ENCODE peak calls at places on chromosomes 2 and 18, in five cellular contexts. B, G, A, F and S are unnamed samples. For H3K4me1 and H3K9me3, the result is how much of the 10 kb centered on the place peaks cover.

GRCh38 chr18:22471546-22472131 is 53.9 kb upstream of the CTAGE1 start:
- DNase-seq in B (no peak), G (peak), A (peak), F (peak), S (peak)

GRCh38 chr2:161104054-161104553 is 56.1 kb upstream of the TANK start:
- DNase-seq in B (no peak), G (no peak), A (no peak), F (no peak), S (no peak)

GRCh38 chr2:71531522-71532047 is 78.2 kb downstream of the DYSF start:
- DNase-seq in B (no peak), G (no peak), A (no peak), F (no peak), S (no peak)

GRCh38 chr2:150484461-150484931 is 3.0 kb downstream of the RND3 start:
- DNase-seq in B (no peak), G (peak), A (no peak), F (peak), S (no peak)

GRCh38 chr2:12675352-12675795 is 41.4 kb upstream of the TRIB2 start:
- DNase-seq in B (no peak), G (no peak), A (no peak), F (no peak), S (no peak)

GRCh38 chr2:205769494-205769848 is 87.2 kb downstream of the NRP2 start:
- DNase-seq in B (no peak), G (no peak), A (no peak), F (peak), S (no peak)

GRCh38 chr18:8391068-8391467 is 218.2 kb upstream of the RAB12 start:
- DNase-seq in B (no peak), G (no peak), A (no peak), F (no peak), S (no peak)

GRCh38 chr2:8853406-8853805 is 16.0 kb upstream of the KIDINS220 start:
- DNase-seq in B (no peak), G (no peak), A (no peak), F (no peak), S (no peak)

GRCh38 chr2:207394203-207394741 is 135.5 kb upstream of the CREB1 start:
- DNase-seq in B (no peak), G (no peak), A (no peak), F (no peak), S (no peak)

GRCh38 chr18:13565228-13565627 is 161.1 kb downstream of the FAM210A start:
- DNase-seq in B (no peak), G (peak), A (no peak), F (no peak), S (no peak)

GRCh38 chr2:43889416-43889815 is 50.6 kb downstream of the ABCG8 start:
- DNase-seq in B (no peak), G (no peak), A (no peak), F (no peak), S (no peak)

GRCh38 chr2:189791338-189792042 is 7.2 kb downstream of the PMS1 start:
- DNase-seq in B (no peak), G (no peak), A (no peak), F (no peak), S (no peak)

GRCh38 chr2:104849618-104850097 is 4.3 kb upstream of the POU3F3 start:
- DNase-seq in B (no peak), G (peak), A (no peak), F (peak), S (no peak)

GRCh38 chr2:217872319-217872718 is 130.5 kb downstream of the TNS1 start:
- DNase-seq in B (no peak), G (no peak), A (no peak), F (no peak), S (no peak)

GRCh38 chr2:217873371-217873770 is 129.4 kb downstream of the TNS1 start:
- DNase-seq in B (no peak), G (no peak), A (peak), F (no peak), S (no peak)

GRCh38 chr2:217868911-217869334 is 133.9 kb downstream of the TNS1 start:
- DNase-seq in B (peak), G (no peak), A (no peak), F (no peak), S (no peak)

GRCh38 chr2:217868265-217868892 is 134.4 kb downstream of the TNS1 start:
- DNase-seq in B (no peak), G (no peak), A (no peak), F (no peak), S (no peak)

GRCh38 chr2:217870528-217871011 is 132.2 kb downstream of the TNS1 start:
- DNase-seq in B (no peak), G (no peak), A (no peak), F (no peak), S (no peak)
- H3K4me1 ChIP-seq in B (under half), G (under half), A (under half), F (under half), S (under half)

DNA sequence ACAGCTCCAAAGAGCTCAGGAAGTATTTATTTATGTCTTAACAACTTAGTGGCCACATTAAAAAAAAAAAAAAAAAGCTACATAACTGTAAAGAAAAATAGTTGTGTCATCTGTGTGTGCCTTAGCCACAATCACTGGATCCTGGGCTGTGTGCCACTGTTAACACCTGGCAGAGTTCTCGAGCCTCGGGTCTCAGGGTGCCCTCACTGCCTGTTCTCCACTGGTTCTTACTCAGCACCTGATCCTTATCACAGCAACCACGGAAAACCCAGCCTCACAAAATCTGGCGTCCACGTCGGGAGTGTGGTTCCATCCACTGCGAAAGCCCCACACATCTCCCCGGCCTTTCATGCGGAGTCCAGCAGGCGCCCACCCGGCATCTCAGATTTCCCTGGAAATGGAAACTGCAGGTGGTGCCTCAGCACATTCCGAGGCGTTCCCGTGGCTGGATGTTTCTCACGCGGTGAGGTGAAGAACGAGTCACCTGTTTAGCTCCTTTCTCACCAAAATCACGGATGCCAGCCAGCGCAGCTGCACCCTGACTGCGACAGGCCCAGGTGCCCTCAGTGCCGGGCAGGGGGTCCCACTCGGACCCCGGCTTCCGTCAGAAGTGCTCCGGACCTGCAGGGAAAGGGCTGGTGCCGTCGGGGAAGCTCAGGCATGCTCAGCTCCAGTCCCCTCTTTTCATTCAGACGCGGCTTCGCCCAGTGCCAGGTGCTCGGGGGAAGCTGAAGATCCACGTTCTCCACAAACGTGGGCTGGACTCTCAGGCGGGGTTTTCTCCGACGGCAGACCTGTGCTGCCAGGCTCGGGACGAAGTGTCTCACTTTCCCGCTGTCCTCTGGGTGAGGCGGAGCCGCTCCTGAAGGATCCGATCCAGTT is 198.7 kb upstream of the SALL3 start:
- DNase-seq in B (no peak), G (no peak), A (no peak), F (no peak), S (no peak)
- H3K9me3 ChIP-seq in B (under half), G (under half), A (under half), F (under half), S (under half)

DNA sequence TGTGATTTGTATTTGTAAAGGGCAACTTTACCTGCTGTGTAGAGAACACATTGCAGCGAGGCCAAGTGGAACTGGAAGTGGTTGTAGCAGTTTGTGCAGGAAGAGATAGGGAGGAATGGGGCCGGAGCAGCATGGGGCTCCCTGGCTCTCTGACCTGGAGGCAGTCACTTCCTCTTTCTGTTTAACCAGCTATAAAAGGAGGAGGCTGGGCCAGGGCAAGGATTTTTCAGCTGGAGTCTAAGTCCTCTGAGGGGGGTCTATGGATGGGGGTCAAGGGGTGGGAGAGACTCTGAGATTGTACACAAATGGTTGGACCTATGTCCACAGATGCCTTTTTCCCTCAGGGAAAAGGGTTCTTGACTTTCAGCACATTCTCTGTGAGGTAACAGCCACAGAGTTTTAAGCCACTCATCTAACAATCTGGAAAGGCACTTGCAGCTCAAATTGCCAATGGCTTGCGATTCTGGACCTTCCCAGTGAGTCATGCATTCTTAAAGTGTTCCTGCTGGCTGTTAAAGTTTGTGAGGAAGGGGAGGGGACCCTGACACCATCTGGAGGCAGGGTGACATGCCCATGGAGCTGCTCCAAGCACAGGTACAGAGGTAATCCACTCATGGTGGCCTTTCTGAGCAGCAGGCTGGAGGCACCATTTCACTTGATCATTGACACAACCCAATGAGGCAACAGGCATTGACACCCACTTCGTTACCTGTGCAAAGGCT is 347.0 kb downstream of the CYRIA start:
- DNase-seq in B (no peak), G (no peak), A (no peak), F (no peak), S (no peak)
- H3K4me1 ChIP-seq in B (under half), G (under half), A (under half), F (under half), S (under half)

DNA sequence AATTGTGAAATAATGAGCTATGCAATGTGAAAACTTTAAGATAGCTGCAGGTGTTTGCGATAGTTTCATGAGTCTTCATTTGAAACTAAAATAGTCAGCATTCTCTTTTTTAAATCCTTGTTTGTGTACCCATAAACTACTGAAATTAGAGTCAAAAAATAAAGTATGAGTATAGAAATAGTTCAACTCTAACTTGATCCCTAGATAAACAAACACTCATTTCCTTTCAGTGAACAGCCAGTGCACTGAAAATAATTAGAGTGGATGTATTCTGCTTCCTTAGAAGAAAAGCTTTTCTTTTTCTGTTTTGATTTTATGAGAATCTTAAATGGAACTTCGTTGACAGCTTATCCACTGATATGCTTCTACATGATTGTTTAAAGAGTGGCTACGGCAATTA is 1033.4 kb downstream of the SOCS6 start:
- DNase-seq in B (no peak), G (no peak), A (no peak), F (no peak), S (no peak)
- H3K9me3 ChIP-seq in B (under half), G (under half), A (under half), F (under half), S (under half)

GRCh38 chr2:61272421-61273070 is 110.6 kb downstream of the C2orf74 start:
- DNase-seq in B (no peak), G (no peak), A (no peak), F (no peak), S (no peak)

GRCh38 chr2:61268249-61268648 is 106.3 kb downstream of the C2orf74 start:
- DNase-seq in B (no peak), G (no peak), A (no peak), F (no peak), S (no peak)

GRCh38 chr2:61262699-61263098 is 100.7 kb downstream of the C2orf74 start:
- DNase-seq in B (no peak), G (no peak), A (no peak), F (no peak), S (no peak)

GRCh38 chr2:61263848-61264247 is 101.9 kb downstream of the C2orf74 start:
- DNase-seq in B (no peak), G (no peak), A (no peak), F (no peak), S (no peak)

DNA sequence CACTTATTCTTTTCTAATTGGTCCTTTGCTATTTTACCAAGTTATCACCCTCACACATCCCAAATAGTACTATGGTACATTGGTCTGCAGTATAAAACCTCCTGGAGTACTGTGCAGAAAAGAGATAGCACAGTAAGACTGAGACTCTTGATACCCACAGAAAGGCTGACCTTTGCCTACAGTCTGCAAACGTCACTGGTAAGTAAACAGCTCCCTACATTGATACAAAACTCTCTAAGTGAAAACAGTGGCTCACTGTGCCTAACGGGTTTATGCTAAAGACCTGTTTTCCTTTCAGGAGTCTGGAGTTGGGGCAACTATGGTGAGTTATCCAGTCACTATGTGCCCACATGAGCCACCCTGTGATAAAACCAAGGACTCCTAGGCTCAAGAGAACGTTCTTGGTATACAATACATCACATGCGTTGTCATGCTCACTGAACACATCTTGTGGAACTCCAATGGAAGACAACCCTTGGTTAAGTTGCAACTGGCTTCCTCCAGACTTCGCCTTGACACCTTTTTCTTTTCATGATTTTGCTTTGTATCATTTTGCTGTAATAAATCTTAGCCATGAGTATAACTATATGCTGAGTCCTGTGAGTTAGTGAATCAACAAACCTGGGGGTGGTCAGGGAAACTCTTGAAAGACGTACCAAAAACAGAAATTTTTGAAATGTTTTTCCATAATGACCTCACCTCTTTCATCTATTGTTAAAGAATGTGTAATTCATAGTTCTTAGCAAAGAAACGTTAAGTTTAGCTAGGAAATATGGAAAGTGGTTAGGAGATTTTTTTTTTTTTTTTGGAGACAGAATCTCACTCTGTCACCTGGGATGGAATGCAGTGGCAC is 104.9 kb downstream of the C2orf74 start:
- DNase-seq in B (no peak), G (no peak), A (no peak), F (no peak), S (no peak)
- H3K4me1 ChIP-seq in B (under half), G (under half), A (under half), F (under half), S (under half)

GRCh38 chr18:72056171-72056570 is 488.0 kb downstream of the CBLN2 start:
- DNase-seq in B (no peak), G (no peak), A (no peak), F (no peak), S (no peak)

DNA sequence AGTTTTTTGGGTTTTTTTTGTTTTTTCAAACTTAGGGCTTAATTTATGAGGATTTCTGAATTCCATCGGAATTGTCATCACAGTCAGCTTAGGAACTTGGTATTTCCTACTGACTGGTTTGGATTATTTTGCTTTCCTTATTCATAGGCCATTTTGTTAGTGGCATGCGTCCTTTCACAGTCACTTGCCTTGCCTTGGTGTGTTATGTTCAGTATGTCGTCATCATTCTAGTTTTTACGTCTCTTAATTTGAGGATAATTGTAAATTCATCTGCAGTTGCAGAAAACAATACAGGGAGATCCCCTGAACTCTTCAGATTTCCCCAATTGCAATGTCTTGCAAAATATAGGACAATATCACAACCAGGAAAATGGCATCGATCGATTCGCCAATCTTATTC is 485.3 kb downstream of the CBLN2 start:
- DNase-seq in B (no peak), G (no peak), A (no peak), F (no peak), S (no peak)
- H3K9me3 ChIP-seq in B (under half), G (under half), A (under half), F (under half), S (under half)